ENCODE peak calls at places on chromosomes 12 and 14, in six cellular contexts. C, D, J, F, M and B are unnamed samples. For H3K4me1, the result is how much of the 10 kb centered on the place peaks cover.

GRCh38 chr14:58479975-58480374 is 52.5 kb downstream of the KIAA0586 start:
- DNase-seq in F (no peak), D (no peak), M (no peak), C (no peak), J (no peak), B (no peak)

GRCh38 chr12:78584695-78585094 is 279.9 kb upstream of the SYT1 start:
- DNase-seq in D (no peak), J (no peak), F (no peak), C (no peak), M (no peak), B (no peak)

GRCh38 chr12:112130461-112130998 is 5.2 kb downstream of the TRAFD1 start:
- DNase-seq in J (no peak), D (no peak), M (no peak), F (no peak), C (no peak), B (no peak)

GRCh38 chr12:13745100-13745678 is 236.2 kb downstream of the GRIN2B start:
- DNase-seq in M (no peak), C (no peak), D (peak), J (no peak), F (peak), B (no peak)

GRCh38 chr12:91316825-91317224 is 134.2 kb upstream of the DCN start:
- DNase-seq in J (no peak), F (no peak), D (no peak), C (no peak), M (no peak), B (no peak)

GRCh38 chr12:12606793-12607589 is 4.7 kb upstream of the CREBL2 start:
- DNase-seq in F (no peak), J (no peak), M (no peak), C (no peak), D (no peak), B (no peak)

GRCh38 chr12:81815611-81816010 is 56.5 kb upstream of the PPFIA2 start:
- DNase-seq in J (no peak), D (no peak), C (no peak), F (no peak), M (no peak), B (no peak)

GRCh38 chr12:57049890-57050289 is at the start of gene MYO1A:
- DNase-seq in C (no peak), F (peak), M (no peak), J (no peak), D (peak), B (no peak)

GRCh38 chr14:99164712-99165111 is 107.3 kb downstream of the BCL11B start:
- DNase-seq in J (no peak), D (peak), C (no peak), F (no peak), M (no peak), B (no peak)

GRCh38 chr12:46430340-46430948 is 57.9 kb upstream of the SLC38A2 start:
- DNase-seq in J (no peak), F (no peak), M (no peak), D (peak), C (peak), B (no peak)

GRCh38 chr12:139585-139984 is 73.0 kb downstream of the IQSEC3 start:
- DNase-seq in M (no peak), C (no peak), J (no peak), F (no peak), D (no peak), B (no peak)

GRCh38 chr14:104933721-104934379 is 9.2 kb downstream of the PLD4 start:
- DNase-seq in M (peak), D (peak), J (no peak), C (no peak), F (no peak), B (no peak)

GRCh38 chr14:88995437-88996198 is 171.2 kb downstream of the TTC8 start:
- DNase-seq in J (no peak), C (peak), D (no peak), M (no peak), F (no peak), B (no peak)

GRCh38 chr14:99241314-99242035 is 30.5 kb downstream of the BCL11B start:
- DNase-seq in J (no peak), C (no peak), F (no peak), D (no peak), M (no peak), B (no peak)

GRCh38 chr12:84166812-84167211 is 745.8 kb downstream of the SLC6A15 start:
- DNase-seq in D (no peak), J (no peak), F (no peak), M (no peak), C (no peak), B (no peak)

GRCh38 chr14:39431416-39432178 is 636 bp downstream of the FBXO33 start:
- DNase-seq in J (peak), M (peak), C (peak), F (peak), D (peak), B (peak)

GRCh38 chr12:73106296-73106695 is 834.1 kb downstream of the TRHDE start:
- DNase-seq in C (no peak), D (no peak), M (no peak), J (no peak), F (no peak), B (no peak)

GRCh38 chr12:14567311-14568195 is at the start of gene PLBD1:
- DNase-seq in J (peak), F (peak), C (peak), M (peak), D (peak), B (peak)

GRCh38 chr12:116295327-116296263 is 18.1 kb upstream of the MED13L start:
- DNase-seq in M (no peak), F (no peak), D (no peak), C (no peak), J (no peak), B (no peak)

GRCh38 chr12:69000540-69001243 is 67.7 kb upstream of the CPM start:
- DNase-seq in D (no peak), J (no peak), F (no peak), C (no peak), M (no peak), B (no peak)

GRCh38 chr14:71475916-71476315 is 456.3 kb upstream of the RGS6 start:
- DNase-seq in C (no peak), D (no peak), M (no peak), F (no peak), J (no peak), B (no peak)

GRCh38 chr14:95265106-95266094 is 54.3 kb downstream of the CLMN start:
- DNase-seq in M (no peak), J (no peak), D (peak), F (peak), C (peak), B (no peak)

GRCh38 chr12:27542628-27543027 is 18.6 kb downstream of the PPFIBP1 start:
- DNase-seq in M (no peak), C (no peak), D (no peak), J (no peak), F (no peak), B (no peak)

GRCh38 chr12:115752913-115753726 is 524.4 kb downstream of the MED13L start:
- DNase-seq in F (peak), D (peak), C (peak), J (peak), M (no peak), B (peak)

GRCh38 chr12:72330784-72331183 is 58.6 kb downstream of the TRHDE start:
- DNase-seq in C (no peak), D (no peak), J (no peak), F (no peak), M (no peak), B (no peak)

GRCh38 chr12:5648692-5649338 is 216.9 kb downstream of the NTF3 start:
- DNase-seq in D (no peak), F (no peak), C (no peak), J (no peak), M (no peak), B (no peak)

GRCh38 chr12:6047249-6048227 is 76.9 kb downstream of the VWF start:
- DNase-seq in F (no peak), C (peak), J (no peak), D (no peak), M (no peak), B (no peak)

GRCh38 chr14:78752789-78753188 is 582.6 kb downstream of the NRXN3 start:
- DNase-seq in F (peak), D (no peak), C (no peak), J (no peak), M (no peak), B (no peak)

GRCh38 chr14:26389646-26390508 is 208.0 kb downstream of the NOVA1 start:
- DNase-seq in F (no peak), J (no peak), D (no peak), C (no peak), M (no peak), B (peak)

GRCh38 chr14:85037411-85037810 is 492.5 kb upstream of the FLRT2 start:
- DNase-seq in M (no peak), F (no peak), J (no peak), C (no peak), D (no peak), B (no peak)

GRCh38 chr14:45271858-45272537 is 19.0 kb upstream of the MIS18BP1 start:
- DNase-seq in J (no peak), M (no peak), C (no peak), F (no peak), D (no peak), B (no peak)

GRCh38 chr14:95452890-95453712 is 63.3 kb downstream of the SYNE3 start:
- DNase-seq in M (no peak), J (no peak), D (no peak), F (no peak), C (no peak), B (no peak)

GRCh38 chr12:49808686-49809368 is 19.4 kb downstream of the NCKAP5L start:
- DNase-seq in F (no peak), M (no peak), J (no peak), D (no peak), C (no peak), B (peak)

GRCh38 chr12:53044896-53045571 is 4.8 kb upstream of the TNS2 start:
- DNase-seq in D (no peak), C (peak), J (peak), M (no peak), F (no peak), B (no peak)

DNA sequence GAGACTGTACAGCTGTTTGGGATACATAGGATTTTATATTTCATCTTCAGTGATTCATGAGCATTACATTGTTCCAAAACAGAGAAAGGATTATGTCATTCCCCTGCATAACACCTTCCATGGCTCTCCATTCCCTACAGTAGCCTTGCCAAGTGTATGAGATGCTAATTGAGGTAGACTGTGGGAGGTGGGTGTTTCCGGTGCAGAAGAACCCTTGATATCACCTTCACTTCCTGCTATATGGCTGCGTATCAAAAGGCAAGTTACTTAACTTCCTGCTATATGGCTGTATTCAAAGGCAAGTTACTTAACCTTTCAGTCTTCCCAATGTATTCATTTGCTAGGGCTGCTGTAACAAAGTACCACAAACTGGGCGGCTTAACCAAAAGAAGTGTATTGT is 11.2 kb downstream of the FAR2 start:
- DNase-seq in D (no peak), C (no peak), J (no peak), F (no peak), M (no peak), B (no peak)
- H3K4me1 ChIP-seq in D (under half), C (under half), J (under half), F (under half), M (under half), B (under half)

DNA sequence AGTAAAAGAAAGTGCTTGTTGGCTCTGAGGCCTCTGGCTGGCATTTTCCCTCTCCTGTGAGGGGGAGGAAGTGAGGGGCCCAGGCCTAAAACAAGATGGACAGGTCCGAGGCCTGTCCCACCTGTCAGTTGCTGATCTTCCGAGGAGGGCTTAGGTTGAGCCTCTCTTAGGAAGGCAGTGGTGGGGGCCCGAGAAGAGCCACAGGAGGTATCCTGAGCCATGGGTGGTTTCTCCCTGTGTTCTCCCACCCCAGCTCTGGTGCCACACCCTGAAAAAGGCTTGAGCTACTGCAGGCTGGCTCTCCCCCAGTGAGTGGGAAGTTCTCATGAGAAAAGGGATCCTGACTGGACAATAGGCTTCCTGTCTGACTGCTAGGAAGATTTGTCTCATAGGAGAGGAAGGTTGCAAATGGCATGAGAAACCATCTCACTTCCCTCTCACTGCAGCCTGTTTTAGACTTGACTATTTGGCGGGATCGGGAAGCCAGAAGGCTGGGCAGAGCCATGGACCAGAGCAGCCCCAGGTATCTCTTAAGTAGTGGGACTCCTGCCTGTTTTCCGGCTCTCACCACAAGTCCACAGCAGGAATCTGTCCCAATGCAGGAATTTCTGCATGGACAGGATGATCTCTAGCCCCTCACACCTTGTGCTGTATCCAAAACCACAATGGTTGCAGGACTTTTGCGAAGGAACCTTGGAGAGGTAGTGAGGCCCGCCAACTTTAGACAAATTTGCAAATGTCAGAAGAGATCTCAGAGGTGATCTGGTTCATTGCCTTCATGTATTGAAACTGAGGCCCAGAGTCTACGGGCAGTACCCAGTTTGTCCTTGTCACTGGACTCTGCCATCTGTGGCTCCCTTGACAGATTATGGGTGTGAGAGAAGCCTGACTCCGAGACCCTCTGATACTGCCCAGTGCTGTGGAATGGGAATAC is 71.9 kb upstream of the SRSF5 start:
- DNase-seq in C (no peak), J (no peak), M (no peak), D (no peak), F (no peak), B (no peak)
- H3K4me1 ChIP-seq in C (half or more), J (under half), M (under half), D (under half), F (half or more), B (under half)

GRCh38 chr12:108801736-108802665 is 55.4 kb downstream of the SSH1 start:
- DNase-seq in D (no peak), M (peak), F (peak), J (peak), C (peak), B (peak)

GRCh38 chr12:108800591-108800990 is 56.8 kb downstream of the SSH1 start:
- DNase-seq in M (peak), J (no peak), D (no peak), F (no peak), C (no peak), B (no peak)

GRCh38 chr12:108803428-108804105 is 53.8 kb downstream of the SSH1 start:
- DNase-seq in M (peak), D (peak), F (peak), J (peak), C (peak), B (peak)

GRCh38 chr12:108804361-108804949 is 52.9 kb downstream of the SSH1 start:
- DNase-seq in F (peak), J (peak), C (peak), D (peak), M (peak), B (peak)

DNA sequence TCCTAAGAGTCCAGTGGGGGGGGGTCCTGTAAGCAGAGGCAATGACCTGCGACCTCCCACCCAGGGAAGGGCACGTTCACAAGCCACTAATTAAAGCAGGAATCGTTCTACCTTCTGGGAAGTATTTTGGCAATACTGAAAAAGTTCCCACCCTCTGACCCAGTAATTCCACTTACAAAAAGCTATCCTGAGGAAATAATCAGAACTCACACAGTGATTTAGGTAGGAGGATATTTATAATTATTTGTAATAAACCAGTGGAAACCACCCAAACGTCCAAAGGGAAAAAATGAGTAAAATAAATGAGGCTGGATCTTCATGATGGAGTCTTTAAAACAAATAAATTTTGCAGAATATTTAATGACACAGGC is 54.7 kb downstream of the SSH1 start:
- DNase-seq in F (no peak), J (no peak), D (no peak), C (no peak), M (no peak), B (no peak)
- H3K4me1 ChIP-seq in F (under half), J (under half), D (under half), C (under half), M (under half), B (half or more)

GRCh38 chr12:65595016-65595560 is 229.2 kb upstream of the HMGA2 start:
- DNase-seq in D (no peak), C (no peak), J (no peak), F (no peak), M (no peak), B (no peak)

GRCh38 chr12:65590318-65590717 is 234.0 kb upstream of the HMGA2 start:
- DNase-seq in D (no peak), C (no peak), F (no peak), M (no peak), J (no peak), B (no peak)

GRCh38 chr12:65594373-65594772 is 229.9 kb upstream of the HMGA2 start:
- DNase-seq in C (no peak), M (no peak), J (no peak), F (no peak), D (no peak), B (no peak)

GRCh38 chr12:65592416-65592815 is 231.9 kb upstream of the HMGA2 start:
- DNase-seq in F (no peak), C (no peak), D (no peak), M (no peak), J (no peak), B (no peak)

GRCh38 chr12:65593206-65593833 is 231.0 kb upstream of the HMGA2 start:
- DNase-seq in F (no peak), M (no peak), D (no peak), J (no peak), C (no peak), B (no peak)
- H3K4me1 ChIP-seq in F (under half), M (under half), D (under half), J (under half), C (under half), B (under half)

GRCh38 chr14:91313154-91313850 is 68.8 kb upstream of the GPR68 start:
- DNase-seq in F (no peak), M (no peak), D (no peak), J (no peak), C (no peak), B (no peak)
- H3K4me1 ChIP-seq in F (under half), M (under half), D (under half), J (under half), C (under half), B (under half)

DNA sequence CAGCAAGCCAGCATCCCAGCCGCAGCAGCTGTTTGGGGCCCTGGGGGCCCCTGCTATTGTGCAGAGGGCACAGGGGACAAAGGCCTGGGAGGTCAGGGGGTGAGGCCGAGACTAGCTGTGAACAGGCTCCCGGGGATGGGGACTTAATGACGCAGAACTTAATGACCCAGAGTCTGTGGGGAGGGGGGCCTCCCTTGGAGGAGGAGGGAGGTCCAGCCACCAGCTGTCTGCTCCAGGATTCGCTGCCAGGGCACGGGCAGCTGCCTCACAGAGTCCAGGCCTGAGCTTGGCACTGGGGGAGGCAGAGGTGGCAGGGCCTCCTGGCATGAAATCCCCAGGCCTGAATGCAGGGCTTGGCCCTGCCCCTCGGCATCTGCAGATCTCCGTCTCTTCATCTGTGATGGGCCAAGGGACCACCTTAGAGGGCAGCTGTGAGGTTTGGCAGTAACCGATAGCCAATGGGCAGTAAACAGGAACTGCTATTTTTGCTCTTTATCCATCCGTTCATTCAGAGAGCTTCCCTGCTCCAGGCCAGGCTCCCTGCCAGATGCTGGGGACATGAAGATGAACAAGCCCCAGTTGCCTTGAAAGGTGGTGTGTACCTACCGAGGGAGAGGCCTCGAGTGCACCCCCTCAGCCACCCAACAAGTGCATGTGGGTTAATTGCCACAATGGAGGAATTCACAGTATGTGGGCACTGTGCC is 6.7 kb downstream of the FAM222A start:
- DNase-seq in J (peak), C (peak), M (no peak), D (no peak), F (no peak), B (peak)
- H3K4me1 ChIP-seq in J (under half), C (half or more), M (under half), D (under half), F (under half), B (under half)

DNA sequence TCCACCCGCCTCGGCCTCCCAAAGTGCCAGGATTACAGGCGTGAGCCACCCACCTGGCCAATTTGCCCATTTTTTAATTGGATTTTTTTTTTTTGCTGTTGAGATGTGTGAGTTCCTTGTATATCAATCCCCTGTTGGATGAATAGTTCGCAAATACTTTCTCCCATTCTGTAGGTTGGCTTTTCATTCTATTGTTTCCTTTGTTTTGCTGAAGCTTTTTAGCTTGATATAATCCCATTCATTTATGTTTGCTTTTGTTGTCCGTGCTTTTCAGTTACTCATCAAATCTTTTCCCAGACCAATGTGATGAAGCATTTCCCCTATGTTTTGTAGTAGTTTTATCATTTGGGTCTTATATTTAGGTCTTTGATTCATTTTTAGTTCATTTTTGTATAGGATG is 36.4 kb downstream of the TRAF3 start:
- DNase-seq in J (no peak), D (no peak), C (no peak), F (no peak), M (no peak), B (no peak)
- H3K4me1 ChIP-seq in J (under half), D (under half), C (under half), F (under half), M (under half), B (under half)